ENCODE peak calls at places on chromosomes 1 and 21, in four cellular contexts. One of them, this sample, is unnamed.

GRCh38 chr1:238404921-238405320 is 514.2 kb upstream of the ZP4 start:
- DNase-seq in IMR-90: peak
- DNase-seq in H1: no peak
- DNase-seq in H9: no peak
- DNase-seq in this sample: no peak

GRCh38 chr1:21585037-21585436 is 75.8 kb downstream of the ALPL start:
- DNase-seq in IMR-90: no peak
- DNase-seq in H1: no peak
- DNase-seq in H9: no peak
- DNase-seq in this sample: no peak

GRCh38 chr1:110370827-110371226 is 20.0 kb downstream of the SLC16A4 start:
- DNase-seq in IMR-90: peak
- DNase-seq in H1: no peak
- DNase-seq in H9: no peak
- DNase-seq in this sample: no peak

GRCh38 chr1:225886159-225887029 is 2.6 kb downstream of the LEFTY1 start:
- DNase-seq in IMR-90: peak
- DNase-seq in H1: no peak
- DNase-seq in H9: no peak
- DNase-seq in this sample: no peak

GRCh38 chr1:68174173-68175113 is 57.9 kb downstream of the WLS start:
- DNase-seq in IMR-90: peak
- DNase-seq in H1: no peak
- DNase-seq in H9: no peak
- DNase-seq in this sample: peak

GRCh38 chr1:19435181-19435580 is 50.2 kb downstream of the CAPZB start:
- DNase-seq in IMR-90: peak
- DNase-seq in H1: no peak
- DNase-seq in H9: no peak
- DNase-seq in this sample: no peak

GRCh38 chr1:5658340-5659316 is 333.6 kb downstream of the NPHP4 start:
- DNase-seq in IMR-90: no peak
- DNase-seq in H1: no peak
- DNase-seq in H9: peak
- DNase-seq in this sample: no peak

GRCh38 chr1:58460469-58460868 is 86.1 kb downstream of the OMA1 start:
- DNase-seq in IMR-90: peak
- DNase-seq in H1: no peak
- DNase-seq in H9: no peak
- DNase-seq in this sample: peak

GRCh38 chr1:43530483-43531452 is at the start of gene PTPRF:
- DNase-seq in IMR-90: peak
- DNase-seq in H1: peak
- DNase-seq in H9: peak
- DNase-seq in this sample: peak

GRCh38 chr1:43531453-43531905 is 796 bp downstream of the PTPRF start:
- DNase-seq in IMR-90: no peak
- DNase-seq in H1: peak
- DNase-seq in H9: no peak
- DNase-seq in this sample: no peak

GRCh38 chr1:43532716-43533115 is 2.0 kb downstream of the PTPRF start:
- DNase-seq in IMR-90: no peak
- DNase-seq in H1: no peak
- DNase-seq in H9: no peak
- DNase-seq in this sample: no peak

GRCh38 chr1:43533615-43534014 is 2.9 kb downstream of the PTPRF start:
- DNase-seq in IMR-90: no peak
- DNase-seq in H1: no peak
- DNase-seq in H9: no peak
- DNase-seq in this sample: no peak

DNA sequence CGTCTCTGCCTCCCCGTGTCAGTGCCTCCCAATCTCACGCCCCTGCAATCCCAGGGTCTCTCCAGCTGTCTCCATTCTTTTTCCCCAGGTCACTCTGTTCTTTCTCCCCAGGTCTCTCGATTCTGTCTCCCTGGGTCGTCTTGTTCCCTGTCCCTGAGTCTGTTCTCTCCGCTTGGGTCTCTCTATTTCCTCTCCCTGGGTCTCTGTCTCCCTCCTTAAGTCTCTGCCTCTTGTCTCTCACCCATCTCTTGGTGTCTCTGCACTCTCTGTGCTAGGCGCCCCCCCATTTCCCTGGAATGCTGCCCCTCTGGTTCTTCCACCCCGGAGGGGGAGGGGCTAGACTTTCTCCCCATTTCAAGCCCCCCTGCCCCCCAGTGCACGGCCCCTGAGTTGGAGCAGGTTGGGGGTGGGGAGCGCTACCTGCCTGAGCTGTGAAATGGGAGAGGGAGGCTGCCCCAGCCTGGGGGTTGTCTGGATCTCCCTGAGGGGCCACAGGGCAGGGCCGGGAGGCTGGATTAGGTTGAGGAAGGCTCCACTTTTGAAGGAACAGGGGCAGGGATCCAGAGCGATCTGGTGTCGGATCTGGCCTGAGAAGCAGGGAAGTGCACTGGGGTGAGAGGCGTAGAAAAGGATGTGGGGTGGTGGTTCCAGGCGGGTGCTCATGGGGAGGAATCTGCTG is 1.4 kb downstream of the PTPRF start:
- DNase-seq in IMR-90: no peak
- DNase-seq in H1: peak
- DNase-seq in H9: no peak
- DNase-seq in this sample: no peak
- H4K8ac ChIP-seq in IMR-90: peak
- H4K8ac ChIP-seq in H1: peak
- H4K8ac ChIP-seq in H9: no peak
- H4K8ac ChIP-seq in this sample: no peak

DNA sequence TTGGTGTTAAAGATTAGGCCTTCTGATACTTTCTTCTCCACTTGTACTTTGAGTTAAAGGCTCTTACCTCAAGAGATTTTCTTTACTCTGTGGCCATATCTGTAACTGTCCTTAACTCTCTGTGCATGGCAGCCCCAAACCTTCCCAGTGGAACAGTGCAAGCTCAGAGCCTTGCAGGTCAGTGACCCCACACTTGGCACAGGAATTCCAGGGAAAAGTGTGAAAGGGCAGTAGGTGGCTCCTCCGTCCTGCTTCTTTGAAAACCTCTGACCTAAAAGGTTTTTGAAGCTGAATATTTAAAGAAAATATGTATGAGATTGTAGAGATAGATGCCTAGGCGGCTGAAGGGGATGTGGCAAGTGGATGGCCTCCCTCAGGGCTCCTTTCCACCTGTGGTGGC is 26.3 kb downstream of the ITSN1 start:
- DNase-seq in IMR-90: no peak
- DNase-seq in H1: no peak
- DNase-seq in H9: no peak
- DNase-seq in this sample: no peak
- H3K4ac ChIP-seq in IMR-90: no peak
- H3K4ac ChIP-seq in H1: no peak
- H3K4ac ChIP-seq in H9: no peak
- H3K4ac ChIP-seq in this sample: no peak

DNA sequence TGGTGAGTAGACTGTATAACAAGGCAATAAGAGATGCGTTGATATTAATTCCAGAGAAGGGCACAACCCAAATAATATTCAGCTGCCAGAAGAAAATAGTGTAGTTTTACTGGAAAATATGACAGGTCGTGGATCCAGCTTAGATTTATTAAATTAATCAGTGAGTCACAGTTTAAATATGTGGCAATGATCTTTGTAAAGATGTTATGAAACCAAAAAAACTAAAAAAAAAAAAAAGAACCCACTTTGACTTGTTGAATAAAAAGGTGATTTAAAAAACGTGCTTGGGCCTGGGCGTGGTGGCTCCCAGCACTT is 20.6 kb upstream of the KIF14 start:
- DNase-seq in IMR-90: peak
- DNase-seq in H1: no peak
- DNase-seq in H9: no peak
- DNase-seq in this sample: no peak
- H3K9ac ChIP-seq in IMR-90: no peak
- H3K9ac ChIP-seq in H1: no peak
- H3K9ac ChIP-seq in H9: no peak
- H3K9ac ChIP-seq in this sample: no peak

GRCh38 chr1:43590389-43590788 is 59.6 kb upstream of the KDM4A start:
- DNase-seq in IMR-90: no peak
- DNase-seq in H1: no peak
- DNase-seq in H9: peak
- DNase-seq in this sample: no peak

GRCh38 chr1:43592051-43592665 is 57.8 kb upstream of the KDM4A start:
- DNase-seq in IMR-90: no peak
- DNase-seq in H1: no peak
- DNase-seq in H9: no peak
- DNase-seq in this sample: no peak

GRCh38 chr1:43592974-43593683 is 56.8 kb upstream of the KDM4A start:
- DNase-seq in IMR-90: no peak
- DNase-seq in H1: no peak
- DNase-seq in H9: no peak
- DNase-seq in this sample: no peak

GRCh38 chr1:43588592-43588991 is 57.9 kb downstream of the PTPRF start:
- DNase-seq in IMR-90: no peak
- DNase-seq in H1: no peak
- DNase-seq in H9: no peak
- DNase-seq in this sample: no peak

GRCh38 chr1:43591181-43591580 is 58.8 kb upstream of the KDM4A start:
- DNase-seq in IMR-90: no peak
- DNase-seq in H1: no peak
- DNase-seq in H9: no peak
- DNase-seq in this sample: no peak
- H4K8ac ChIP-seq in IMR-90: no peak
- H4K8ac ChIP-seq in H1: no peak
- H4K8ac ChIP-seq in H9: no peak
- H4K8ac ChIP-seq in this sample: no peak

GRCh38 chr1:247415423-247416361 is at the start of gene NLRP3:
- DNase-seq in IMR-90: no peak
- DNase-seq in H1: no peak
- DNase-seq in H9: peak
- DNase-seq in this sample: no peak
- H3K4ac ChIP-seq in IMR-90: no peak
- H3K4ac ChIP-seq in H1: no peak
- H3K4ac ChIP-seq in H9: no peak
- H3K4ac ChIP-seq in this sample: no peak

This sample was measured in neuronal stem cell.